ENCODE peak calls at places on chromosomes 2 and 18, in nine cellular contexts. L, H, J, V, B, N, D, T and A are unnamed samples.

GRCh38 chr2:140384946-140385345 is 1604.8 kb upstream of the NXPH2 start:
- DNase-seq in H (no peak), D (no peak), B (no peak), T (no peak), L (no peak), J (no peak), N (no peak), V (no peak), A (no peak)

GRCh38 chr2:118166242-118166641 is 78.0 kb downstream of the INSIG2 start:
- DNase-seq in V (no peak), B (no peak), D (no peak), J (no peak), L (no peak), H (no peak), T (no peak), N (no peak), A (no peak)

GRCh38 chr2:98768765-98769476 is 38.0 kb upstream of the MGAT4A start:
- DNase-seq in L (no peak), N (peak), D (no peak), H (no peak), B (no peak), T (no peak), J (peak), V (no peak), A (no peak)

GRCh38 chr2:188693111-188693510 is 281.1 kb upstream of the COL3A1 start:
- DNase-seq in T (no peak), V (no peak), H (no peak), N (no peak), B (no peak), J (no peak), D (peak), L (no peak), A (no peak)

GRCh38 chr2:21358971-21359370 is 235.2 kb downstream of the TDRD15 start:
- DNase-seq in D (no peak), B (no peak), L (no peak), T (no peak), J (no peak), N (no peak), H (peak), V (no peak), A (no peak)

GRCh38 chr2:210577263-210578071 is 21.1 kb downstream of the CPS1 start:
- DNase-seq in D (peak), T (no peak), V (peak), N (peak), B (no peak), L (no peak), H (peak), J (peak), A (peak)

GRCh38 chr18:77208969-77209368 is 40.7 kb upstream of the GALR1 start:
- DNase-seq in L (peak), T (peak), H (peak), N (no peak), V (peak), J (peak), D (no peak), B (no peak), A (peak)

GRCh38 chr18:41593276-41593675 is 361.8 kb upstream of the PIK3C3 start:
- DNase-seq in T (no peak), L (no peak), V (no peak), J (no peak), D (no peak), B (no peak), N (no peak), H (no peak), A (no peak)

GRCh38 chr2:172783091-172783898 is 47.6 kb downstream of the RAPGEF4 start:
- DNase-seq in B (no peak), V (no peak), H (peak), L (peak), T (no peak), J (peak), D (peak), N (peak), A (no peak)

GRCh38 chr2:225756198-225756597 is 356.7 kb downstream of the NYAP2 start:
- DNase-seq in T (no peak), H (no peak), L (no peak), B (no peak), D (no peak), V (no peak), J (no peak), N (no peak), A (no peak)

GRCh38 chr2:61670591-61671503 is 132.7 kb upstream of the XPO1 start:
- DNase-seq in N (peak), D (no peak), T (peak), B (no peak), V (no peak), H (peak), J (peak), L (peak), A (no peak)
- TF ChIP-seq POLR2A in N (no peak), D (no peak), T (peak), B (no peak), V (no peak), H (no peak), J (no peak), L (peak), A (no peak)

GRCh38 chr2:95208101-95208500 is 780 bp downstream of the ZNF892 start:
- DNase-seq in B (no peak), D (no peak), V (no peak), L (no peak), J (no peak), N (no peak), T (no peak), H (peak), A (no peak)

GRCh38 chr2:95206086-95206485 is 1.2 kb upstream of the ZNF892 start:
- DNase-seq in L (no peak), T (no peak), J (no peak), N (no peak), H (no peak), D (no peak), V (no peak), B (no peak), A (no peak)

GRCh38 chr2:95203911-95204310 is 3.4 kb upstream of the ZNF892 start:
- DNase-seq in J (no peak), V (no peak), D (no peak), H (no peak), L (no peak), N (no peak), B (no peak), T (no peak), A (no peak)

GRCh38 chr2:95204396-95204795 is 2.9 kb upstream of the ZNF892 start:
- DNase-seq in T (no peak), V (no peak), B (no peak), L (no peak), H (no peak), N (no peak), D (no peak), J (no peak), A (no peak)

GRCh38 chr2:95207111-95207961 is at the start of gene ZNF892:
- DNase-seq in D (peak), V (peak), J (peak), N (peak), T (peak), H (peak), L (peak), B (peak), A (peak)
- TF ChIP-seq POLR2A in D (no peak), V (no peak), J (peak), N (peak), T (no peak), H (peak), L (peak), B (peak), A (peak)

GRCh38 chr2:70745276-70745675 is 22.7 kb downstream of the ADD2 start:
- DNase-seq in D (no peak), T (no peak), V (no peak), N (no peak), L (no peak), J (no peak), B (no peak), H (no peak), A (no peak)

GRCh38 chr2:70747284-70747683 is 20.7 kb downstream of the ADD2 start:
- DNase-seq in J (no peak), V (no peak), T (no peak), L (no peak), H (no peak), B (no peak), N (no peak), D (no peak), A (peak)

GRCh38 chr2:70746076-70746475 is 21.9 kb downstream of the ADD2 start:
- DNase-seq in B (no peak), H (no peak), L (no peak), N (no peak), D (no peak), T (no peak), J (no peak), V (no peak), A (no peak)

GRCh38 chr2:70750320-70750719 is 17.7 kb downstream of the ADD2 start:
- DNase-seq in T (no peak), V (no peak), D (no peak), L (no peak), B (no peak), J (no peak), N (no peak), H (no peak), A (no peak)

GRCh38 chr2:70748002-70748779 is 19.8 kb downstream of the ADD2 start:
- DNase-seq in J (no peak), L (no peak), B (no peak), T (no peak), D (peak), H (no peak), V (no peak), N (peak), A (peak)
- TF ChIP-seq POLR2A in J (no peak), L (no peak), B (no peak), T (no peak), D (no peak), H (no peak), V (no peak), N (no peak), A (no peak)

DNA sequence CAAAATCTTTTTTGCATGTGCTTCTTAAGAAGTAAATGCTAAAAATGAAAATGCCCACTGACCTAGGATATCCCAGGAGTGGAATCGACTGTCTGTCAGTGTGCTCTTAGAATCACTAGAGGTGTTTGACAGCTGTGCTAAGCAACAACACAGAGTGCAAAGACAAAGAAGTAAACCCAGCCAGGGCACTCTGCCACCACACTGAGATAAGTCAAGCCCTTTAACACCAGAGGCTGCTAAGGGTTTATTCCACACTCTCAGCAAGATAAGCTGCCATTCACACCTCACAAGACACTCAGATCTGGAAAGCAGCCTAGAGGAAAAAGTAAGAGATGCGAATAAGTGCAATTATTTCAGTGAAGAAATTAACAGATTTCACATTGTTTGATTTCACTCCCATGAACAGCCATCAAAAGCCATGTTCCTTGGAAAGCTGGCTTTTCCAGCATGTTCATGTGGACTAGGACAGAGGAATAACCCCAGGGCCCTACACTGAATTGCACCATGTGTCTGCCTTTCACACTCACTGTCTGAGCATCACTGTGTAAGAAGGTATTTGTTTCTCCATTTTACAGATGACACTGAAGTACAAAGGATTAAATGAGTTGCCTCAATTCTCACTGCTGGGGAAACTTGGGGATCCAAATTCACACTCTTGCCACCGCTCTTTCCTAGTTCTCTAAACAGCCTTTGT is 6.0 kb upstream of the BMP10 start:
- DNase-seq in H (no peak), L (no peak), B (no peak), T (no peak), J (peak), D (no peak), V (no peak), N (no peak), A (no peak)
- TF ChIP-seq POLR2A in H (no peak), L (no peak), B (no peak), T (no peak), J (no peak), D (no peak), V (no peak), N (no peak), A (no peak)

GRCh38 chr2:23926750-23927627 is at the start of gene ATAD2B:
- DNase-seq in L (peak), H (peak), B (peak), D (peak), N (peak), T (peak), J (peak), V (peak), A (peak)

GRCh38 chr2:23924589-23925359 is 2.1 kb downstream of the ATAD2B start:
- DNase-seq in D (no peak), T (no peak), V (no peak), H (no peak), B (no peak), J (no peak), N (no peak), L (no peak), A (no peak)

GRCh38 chr2:23926289-23926749 is 604 bp downstream of the ATAD2B start:
- DNase-seq in B (no peak), D (no peak), J (peak), T (no peak), H (no peak), V (peak), L (no peak), N (no peak), A (peak)

GRCh38 chr2:23925702-23926288 is 1.1 kb downstream of the ATAD2B start:
- DNase-seq in B (peak), H (peak), J (peak), D (no peak), V (peak), T (peak), L (peak), N (peak), A (peak)
- TF ChIP-seq POLR2A in B (peak), H (no peak), J (no peak), D (no peak), V (peak), T (peak), L (peak), N (no peak), A (peak)

GRCh38 chr2:200756618-200757321 is 54.9 kb upstream of the BZW1 start:
- DNase-seq in J (no peak), V (no peak), B (no peak), T (peak), N (peak), H (peak), L (peak), D (no peak), A (no peak)
- TF ChIP-seq POLR2A in J (no peak), V (no peak), B (no peak), T (peak), N (no peak), H (no peak), L (no peak), D (no peak), A (no peak)